ENCODE peak calls at places on chromosomes 6 and 20, in six cellular contexts. One of them, this sample, is unnamed.

GRCh38 chr6:154156135-154156948 is 117.3 kb downstream of the OPRM1 start:
- DNase-seq in pancreas: no peak
- DNase-seq in neuronal stem cell: no peak
- DNase-seq in K562: peak; percentile 21
- DNase-seq in hepatocyte: peak; percentile 43
- DNase-seq in fibroblast of lung: peak; percentile 30
- DNase-seq in this sample: peak; percentile 57

GRCh38 chr6:33613794-33614166 is 7.3 kb upstream of the ITPR3 start:
- DNase-seq in pancreas: no peak
- DNase-seq in fibroblast of lung: peak; percentile 88
- DNase-seq in hepatocyte: no peak
- DNase-seq in K562: no peak
- DNase-seq in neuronal stem cell: no peak
- DNase-seq in this sample: no peak

GRCh38 chr6:142357879-142358278 is 56.1 kb downstream of the ADGRG6 start:
- DNase-seq in neuronal stem cell: no peak
- DNase-seq in hepatocyte: no peak
- DNase-seq in pancreas: no peak
- DNase-seq in fibroblast of lung: peak; percentile 29
- DNase-seq in K562: no peak
- DNase-seq in this sample: no peak

GRCh38 chr20:39429716-39430115 is 467.6 kb downstream of the DHX35 start:
- DNase-seq in neuronal stem cell: no peak
- DNase-seq in hepatocyte: peak; percentile 27
- DNase-seq in fibroblast of lung: no peak
- DNase-seq in K562: no peak
- DNase-seq in pancreas: no peak
- DNase-seq in this sample: peak; percentile 37

GRCh38 chr20:1305682-1306081 is 23.3 kb downstream of the SDCBP2 start:
- DNase-seq in K562: no peak
- DNase-seq in fibroblast of lung: no peak
- DNase-seq in pancreas: no peak
- DNase-seq in neuronal stem cell: no peak
- DNase-seq in hepatocyte: no peak
- DNase-seq in this sample: no peak

GRCh38 chr6:123316733-123317323 is 319.9 kb downstream of the TRDN start:
- DNase-seq in hepatocyte: peak; percentile 28
- DNase-seq in fibroblast of lung: peak; percentile 2
- DNase-seq in K562: peak; percentile 9
- DNase-seq in neuronal stem cell: peak; percentile 2
- DNase-seq in pancreas: no peak
- DNase-seq in this sample: peak; percentile 43

GRCh38 chr6:6758546-6758914 is 170.0 kb downstream of the LY86 start:
- DNase-seq in fibroblast of lung: no peak
- DNase-seq in K562: no peak
- DNase-seq in hepatocyte: no peak
- DNase-seq in neuronal stem cell: no peak
- DNase-seq in pancreas: no peak
- DNase-seq in this sample: no peak

GRCh38 chr20:3173582-3174441 is 463 bp upstream of the LZTS3 start:
- DNase-seq in neuronal stem cell: peak; percentile 91
- DNase-seq in fibroblast of lung: peak; percentile 67
- DNase-seq in pancreas: peak; percentile 88
- DNase-seq in hepatocyte: peak; percentile 97
- DNase-seq in K562: peak; percentile 94
- DNase-seq in this sample: peak; percentile 95

GRCh38 chr6:52515219-52515960 is 61.5 kb downstream of the TRAM2 start:
- DNase-seq in K562: no peak
- DNase-seq in fibroblast of lung: peak; percentile 60
- DNase-seq in pancreas: no peak
- DNase-seq in neuronal stem cell: no peak
- DNase-seq in hepatocyte: no peak
- DNase-seq in this sample: no peak

GRCh38 chr6:128474481-128474880 is 45.9 kb downstream of the PTPRK start:
- DNase-seq in neuronal stem cell: no peak
- DNase-seq in fibroblast of lung: peak; percentile 20
- DNase-seq in K562: no peak
- DNase-seq in hepatocyte: no peak
- DNase-seq in pancreas: no peak
- DNase-seq in this sample: no peak

GRCh38 chr6:130434174-130434873 is 68.5 kb downstream of the TMEM200A start:
- DNase-seq in fibroblast of lung: peak; percentile 85
- DNase-seq in neuronal stem cell: no peak
- DNase-seq in K562: no peak
- DNase-seq in pancreas: no peak
- DNase-seq in hepatocyte: peak; percentile 9
- DNase-seq in this sample: no peak

GRCh38 chr6:153412519-153412918 is 281.4 kb upstream of the RGS17 start:
- DNase-seq in K562: no peak
- DNase-seq in hepatocyte: no peak
- DNase-seq in fibroblast of lung: no peak
- DNase-seq in pancreas: no peak
- DNase-seq in neuronal stem cell: no peak
- DNase-seq in this sample: no peak

GRCh38 chr6:110341671-110342304 is 16.4 kb downstream of the METTL24 start:
- DNase-seq in K562: peak; percentile 32
- DNase-seq in fibroblast of lung: no peak
- DNase-seq in neuronal stem cell: no peak
- DNase-seq in hepatocyte: peak; percentile 64
- DNase-seq in pancreas: no peak
- DNase-seq in this sample: peak; percentile 70

GRCh38 chr6:55758156-55758942 is 117.0 kb downstream of the BMP5 start:
- DNase-seq in fibroblast of lung: peak; percentile 73
- DNase-seq in neuronal stem cell: no peak
- DNase-seq in K562: no peak
- DNase-seq in hepatocyte: peak; percentile 65
- DNase-seq in pancreas: no peak
- DNase-seq in this sample: no peak

GRCh38 chr20:25695532-25696383 is 895 bp downstream of the ZNF337 start:
- DNase-seq in hepatocyte: peak; percentile 14
- DNase-seq in neuronal stem cell: peak; percentile 12
- DNase-seq in fibroblast of lung: peak; percentile 28
- DNase-seq in K562: no peak
- DNase-seq in pancreas: no peak
- DNase-seq in this sample: no peak

GRCh38 chr20:57076202-57076651 is 190.2 kb downstream of the BMP7 start:
- DNase-seq in hepatocyte: peak; percentile 42
- DNase-seq in K562: no peak
- DNase-seq in pancreas: no peak
- DNase-seq in neuronal stem cell: no peak
- DNase-seq in fibroblast of lung: peak; percentile 86
- DNase-seq in this sample: peak; percentile 61

GRCh38 chr6:45075246-45075645 is 252.9 kb upstream of the RUNX2 start:
- DNase-seq in neuronal stem cell: no peak
- DNase-seq in K562: no peak
- DNase-seq in hepatocyte: no peak
- DNase-seq in fibroblast of lung: peak; percentile 99
- DNase-seq in pancreas: no peak
- DNase-seq in this sample: peak; percentile 95

GRCh38 chr6:4776967-4777925 is 1.0 kb downstream of the CDYL start:
- DNase-seq in pancreas: peak; percentile 23
- DNase-seq in hepatocyte: peak; percentile 36
- DNase-seq in fibroblast of lung: peak; percentile 47
- DNase-seq in neuronal stem cell: no peak
- DNase-seq in K562: peak; percentile 58
- DNase-seq in this sample: peak; percentile 36

GRCh38 chr20:51945177-51945576 is 142.9 kb upstream of the SALL4 start:
- DNase-seq in hepatocyte: no peak
- DNase-seq in K562: no peak
- DNase-seq in neuronal stem cell: no peak
- DNase-seq in pancreas: no peak
- DNase-seq in fibroblast of lung: no peak
- DNase-seq in this sample: no peak

GRCh38 chr20:17610566-17611289 is 40.9 kb downstream of the DSTN start:
- DNase-seq in pancreas: peak; percentile 47
- DNase-seq in hepatocyte: no peak
- DNase-seq in K562: no peak
- DNase-seq in fibroblast of lung: peak; percentile 19
- DNase-seq in neuronal stem cell: no peak
- DNase-seq in this sample: no peak

GRCh38 chr20:40860487-40860902 is 168.1 kb upstream of the TOP1 start:
- DNase-seq in neuronal stem cell: no peak
- DNase-seq in pancreas: peak; percentile 29
- DNase-seq in K562: no peak
- DNase-seq in fibroblast of lung: peak; percentile 86
- DNase-seq in hepatocyte: peak; percentile 14
- DNase-seq in this sample: no peak

GRCh38 chr6:150813319-150813992 is 52.0 kb upstream of the MTHFD1L start:
- DNase-seq in neuronal stem cell: no peak
- DNase-seq in hepatocyte: peak; percentile 16
- DNase-seq in pancreas: no peak
- DNase-seq in fibroblast of lung: peak; percentile 74
- DNase-seq in K562: no peak
- DNase-seq in this sample: no peak

GRCh38 chr6:40315055-40315454 is 272.1 kb downstream of the LRFN2 start:
- DNase-seq in K562: no peak
- DNase-seq in pancreas: no peak
- DNase-seq in neuronal stem cell: no peak
- DNase-seq in fibroblast of lung: no peak
- DNase-seq in hepatocyte: no peak
- DNase-seq in this sample: no peak

GRCh38 chr20:25198663-25199363 is 3.3 kb downstream of the ENTPD6 start:
- DNase-seq in fibroblast of lung: no peak
- DNase-seq in pancreas: no peak
- DNase-seq in K562: no peak
- DNase-seq in hepatocyte: no peak
- DNase-seq in neuronal stem cell: no peak
- DNase-seq in this sample: no peak

GRCh38 chr6:5113096-5113495 is 28.0 kb downstream of the PPP1R3G start:
- DNase-seq in hepatocyte: no peak
- DNase-seq in fibroblast of lung: no peak
- DNase-seq in K562: no peak
- DNase-seq in neuronal stem cell: no peak
- DNase-seq in pancreas: no peak
- DNase-seq in this sample: no peak

GRCh38 chr20:11544029-11544678 is 373.5 kb upstream of the BTBD3 start:
- DNase-seq in neuronal stem cell: peak; percentile 78
- DNase-seq in hepatocyte: peak; percentile 69
- DNase-seq in K562: no peak
- DNase-seq in pancreas: no peak
- DNase-seq in fibroblast of lung: peak; percentile 56
- DNase-seq in this sample: peak; percentile 69

GRCh38 chr20:35368616-35369423 is 43.0 kb downstream of the UQCC1 start:
- DNase-seq in neuronal stem cell: no peak
- DNase-seq in pancreas: no peak
- DNase-seq in fibroblast of lung: peak; percentile 29
- DNase-seq in hepatocyte: no peak
- DNase-seq in K562: no peak
- DNase-seq in this sample: no peak

GRCh38 chr6:93915961-93916360 is 496.6 kb upstream of the EPHA7 start:
- DNase-seq in fibroblast of lung: no peak
- DNase-seq in K562: no peak
- DNase-seq in pancreas: no peak
- DNase-seq in hepatocyte: no peak
- DNase-seq in neuronal stem cell: no peak
- DNase-seq in this sample: no peak

GRCh38 chr6:158011478-158011920 is 29.8 kb downstream of the SYNJ2 start:
- DNase-seq in fibroblast of lung: peak; percentile 49
- DNase-seq in pancreas: no peak
- DNase-seq in neuronal stem cell: no peak
- DNase-seq in K562: no peak
- DNase-seq in hepatocyte: no peak
- DNase-seq in this sample: peak; percentile 68

GRCh38 chr6:46186583-46186982 is 15.8 kb upstream of the ENPP5 start:
- DNase-seq in pancreas: no peak
- DNase-seq in K562: no peak
- DNase-seq in hepatocyte: no peak
- DNase-seq in neuronal stem cell: no peak
- DNase-seq in fibroblast of lung: peak; percentile 31
- DNase-seq in this sample: no peak

GRCh38 chr6:45507156-45507555 is 129.4 kb upstream of the SUPT3H start:
- DNase-seq in pancreas: no peak
- DNase-seq in K562: no peak
- DNase-seq in neuronal stem cell: no peak
- DNase-seq in hepatocyte: no peak
- DNase-seq in fibroblast of lung: no peak
- DNase-seq in this sample: no peak

GRCh38 chr20:36848078-36848660 is 27.8 kb upstream of the TLDC2 start:
- DNase-seq in K562: no peak
- DNase-seq in pancreas: no peak
- DNase-seq in neuronal stem cell: no peak
- DNase-seq in hepatocyte: peak; percentile 58
- DNase-seq in fibroblast of lung: peak; percentile 96
- DNase-seq in this sample: peak; percentile 17

GRCh38 chr6:40320441-40320840 is 266.7 kb downstream of the LRFN2 start:
- DNase-seq in pancreas: no peak
- DNase-seq in fibroblast of lung: no peak
- DNase-seq in hepatocyte: no peak
- DNase-seq in neuronal stem cell: no peak
- DNase-seq in K562: no peak
- DNase-seq in this sample: no peak

GRCh38 chr20:36872857-36873256 is 3.1 kb upstream of the TLDC2 start:
- DNase-seq in K562: no peak
- DNase-seq in pancreas: no peak
- DNase-seq in neuronal stem cell: no peak
- DNase-seq in hepatocyte: no peak
- DNase-seq in fibroblast of lung: no peak
- DNase-seq in this sample: no peak

GRCh38 chr6:4359108-4359710 is 223.8 kb upstream of the ECI2 start:
- DNase-seq in K562: no peak
- DNase-seq in neuronal stem cell: no peak
- DNase-seq in fibroblast of lung: no peak
- DNase-seq in hepatocyte: no peak
- DNase-seq in pancreas: no peak
- DNase-seq in this sample: no peak

GRCh38 chr6:1337791-1338190 is 25.9 kb downstream of the FOXQ1 start:
- DNase-seq in hepatocyte: no peak
- DNase-seq in pancreas: no peak
- DNase-seq in fibroblast of lung: no peak
- DNase-seq in neuronal stem cell: no peak
- DNase-seq in K562: no peak
- DNase-seq in this sample: no peak
- H3K4me1 ChIP-seq in hepatocyte: peaks cover 18% of the 10 kb centered on the region
- H3K4me1 ChIP-seq in pancreas: peaks cover 5% of the 10 kb centered on the region
- H3K4me1 ChIP-seq in fibroblast of lung: peaks cover 9% of the 10 kb centered on the region
- H3K4me1 ChIP-seq in neuronal stem cell: peaks cover 4% of the 10 kb centered on the region
- H3K4me1 ChIP-seq in K562: no peaks in the 10 kb centered on the region
- H3K4me1 ChIP-seq in this sample: no peaks in the 10 kb centered on the region

GRCh38 chr6:1609662-1610496 is at the start of gene FOXC1:
- DNase-seq in hepatocyte: peak; percentile 86
- DNase-seq in fibroblast of lung: peak; percentile 86
- DNase-seq in neuronal stem cell: peak; percentile 80
- DNase-seq in pancreas: peak; percentile 85
- DNase-seq in K562: no peak
- DNase-seq in this sample: peak; percentile 87
- H3K4me1 ChIP-seq in hepatocyte: peaks cover 22% of the 10 kb centered on the region
- H3K4me1 ChIP-seq in fibroblast of lung: no peaks in the 10 kb centered on the region
- H3K4me1 ChIP-seq in neuronal stem cell: peaks cover 26% of the 10 kb centered on the region
- H3K4me1 ChIP-seq in pancreas: peaks cover 12% of the 10 kb centered on the region
- H3K4me1 ChIP-seq in K562: no peaks in the 10 kb centered on the region
- H3K4me1 ChIP-seq in this sample: peaks cover 16% of the 10 kb centered on the region

GRCh38 chr6:169869301-169869700 is 117.9 kb downstream of the ERMARD start:
- DNase-seq in neuronal stem cell: no peak
- DNase-seq in hepatocyte: no peak
- DNase-seq in pancreas: no peak
- DNase-seq in K562: no peak
- DNase-seq in fibroblast of lung: no peak
- DNase-seq in this sample: no peak
- H3K4me1 ChIP-seq in neuronal stem cell: no peaks in the 10 kb centered on the region
- H3K4me1 ChIP-seq in hepatocyte: no peaks in the 10 kb centered on the region
- H3K4me1 ChIP-seq in pancreas: no peaks in the 10 kb centered on the region
- H3K4me1 ChIP-seq in K562: no peaks in the 10 kb centered on the region
- H3K4me1 ChIP-seq in fibroblast of lung: no peaks in the 10 kb centered on the region
- H3K4me1 ChIP-seq in this sample: no peaks in the 10 kb centered on the region

GRCh38 chr6:135224037-135224647 is 43.0 kb downstream of the MYB start:
- DNase-seq in hepatocyte: no peak
- DNase-seq in neuronal stem cell: no peak
- DNase-seq in pancreas: no peak
- DNase-seq in fibroblast of lung: no peak
- DNase-seq in K562: no peak
- DNase-seq in this sample: no peak
- H3K4me1 ChIP-seq in hepatocyte: no peaks in the 10 kb centered on the region
- H3K4me1 ChIP-seq in neuronal stem cell: no peaks in the 10 kb centered on the region
- H3K4me1 ChIP-seq in pancreas: no peaks in the 10 kb centered on the region
- H3K4me1 ChIP-seq in fibroblast of lung: no peaks in the 10 kb centered on the region
- H3K4me1 ChIP-seq in K562: no peaks in the 10 kb centered on the region
- H3K4me1 ChIP-seq in this sample: no peaks in the 10 kb centered on the region

This sample was measured in cardiac muscle cell.